ENCODE peak calls at places on chromosomes 3 and 15, in nine cellular contexts. Y, D, X, H, C, K, T, W and R are unnamed samples.

GRCh38 chr3:17129550-17129949 is 244.8 kb downstream of the PLCL2 start:
- DNase-seq in Y (no peak), D (no peak), X (no peak), H (no peak), C (no peak), K (no peak), T (no peak), W (no peak), R (no peak)

GRCh38 chr3:69715204-69715603 is 24.1 kb upstream of the MITF start:
- DNase-seq in Y (no peak), D (no peak), X (no peak), H (no peak), C (no peak), K (no peak), T (no peak), W (no peak), R (no peak)

GRCh38 chr3:42214064-42214463 is 51.9 kb downstream of the CCK start:
- DNase-seq in Y (no peak), D (no peak), X (no peak), H (no peak), C (no peak), K (no peak), T (no peak), W (no peak), R (no peak)

GRCh38 chr3:54965746-54966145 is 37.9 kb upstream of the LRTM1 start:
- DNase-seq in Y (peak), D (no peak), X (no peak), H (no peak), C (no peak), K (no peak), T (no peak), W (peak), R (peak)

GRCh38 chr3:169879013-169879412 is 9.3 kb upstream of the LRRC31 start:
- DNase-seq in Y (no peak), D (no peak), X (no peak), H (no peak), C (no peak), K (no peak), T (no peak), W (no peak), R (no peak)

GRCh38 chr3:32882603-32883025 is 64.8 kb downstream of the TRIM71 start:
- DNase-seq in Y (no peak), D (no peak), X (no peak), H (no peak), C (no peak), K (no peak), T (no peak), W (no peak), R (no peak)

GRCh38 chr15:94240486-94240885 is 9.1 kb downstream of the MCTP2 start:
- DNase-seq in Y (no peak), D (no peak), X (no peak), H (no peak), C (no peak), K (no peak), T (no peak), W (no peak), R (no peak)

GRCh38 chr15:74141591-74141990 is 11.2 kb downstream of the ISLR2 start:
- DNase-seq in Y (peak), D (no peak), X (no peak), H (no peak), C (no peak), K (no peak), T (no peak), W (no peak), R (peak)

GRCh38 chr3:9553021-9553948 is at the start of gene LHFPL4:
- DNase-seq in Y (no peak), D (no peak), X (no peak), H (no peak), C (no peak), K (no peak), T (peak), W (no peak), R (no peak)

GRCh38 chr15:59268980-59269472 is 62.4 kb downstream of the LDHAL6B start:
- DNase-seq in Y (peak), D (no peak), X (no peak), H (no peak), C (no peak), K (no peak), T (no peak), W (no peak), R (no peak)

GRCh38 chr3:170257145-170257544 is 34.9 kb downstream of the PRKCI start:
- DNase-seq in Y (no peak), D (no peak), X (no peak), H (no peak), C (no peak), K (no peak), T (no peak), W (no peak), R (no peak)

GRCh38 chr3:88150371-88150770 is 612 bp downstream of the C3orf38 start:
- DNase-seq in Y (no peak), D (no peak), X (peak), H (no peak), C (no peak), K (no peak), T (no peak), W (peak), R (no peak)

GRCh38 chr3:42408156-42408555 is 2.3 kb downstream of the LYZL4 start:
- DNase-seq in Y (no peak), D (no peak), X (no peak), H (no peak), C (no peak), K (no peak), T (no peak), W (no peak), R (no peak)

GRCh38 chr15:90790057-90790456 is 72.9 kb downstream of the BLM start:
- DNase-seq in Y (no peak), D (no peak), X (no peak), H (no peak), C (no peak), K (no peak), T (no peak), W (no peak), R (no peak)

GRCh38 chr3:143585720-143586456 is 262.4 kb downstream of the SLC9A9 start:
- DNase-seq in Y (no peak), D (no peak), X (peak), H (no peak), C (no peak), K (no peak), T (no peak), W (no peak), R (no peak)

GRCh38 chr15:96554541-96554940 is 224.0 kb downstream of the NR2F2 start:
- DNase-seq in Y (no peak), D (no peak), X (no peak), H (no peak), C (no peak), K (no peak), T (no peak), W (no peak), R (no peak)

GRCh38 chr3:73472429-73472828 is 152.3 kb downstream of the PDZRN3 start:
- DNase-seq in Y (no peak), D (no peak), X (no peak), H (no peak), C (no peak), K (no peak), T (no peak), W (no peak), R (no peak)

GRCh38 chr3:111712294-111713180 is 117.4 kb upstream of the ZBED2 start:
- DNase-seq in Y (peak), D (no peak), X (no peak), H (no peak), C (peak), K (no peak), T (peak), W (peak), R (peak)

GRCh38 chr15:88649286-88649733 is 10.5 kb downstream of the ISG20 start:
- DNase-seq in Y (peak), D (no peak), X (no peak), H (peak), C (peak), K (no peak), T (peak), W (peak), R (peak)

GRCh38 chr3:194019766-194020165 is 116.2 kb upstream of the HES1 start:
- DNase-seq in Y (no peak), D (no peak), X (no peak), H (no peak), C (no peak), K (no peak), T (no peak), W (no peak), R (no peak)

GRCh38 chr15:97036301-97036700 is 705.8 kb downstream of the NR2F2 start:
- DNase-seq in Y (peak), D (no peak), X (no peak), H (no peak), C (no peak), K (no peak), T (no peak), W (no peak), R (peak)

GRCh38 chr3:98534734-98535133 is 3.0 kb downstream of the GPR15 start:
- DNase-seq in Y (no peak), D (no peak), X (no peak), H (no peak), C (no peak), K (no peak), T (no peak), W (no peak), R (no peak)

GRCh38 chr3:64187065-64187959 is 38.0 kb downstream of the PRICKLE2 start:
- DNase-seq in Y (peak), D (peak), X (no peak), H (no peak), C (no peak), K (peak), T (no peak), W (peak), R (peak)

GRCh38 chr3:30689202-30689641 is 82.8 kb downstream of the TGFBR2 start:
- DNase-seq in Y (peak), D (no peak), X (no peak), H (no peak), C (no peak), K (peak), T (no peak), W (peak), R (peak)

GRCh38 chr15:41894791-41895463 is 1.1 kb upstream of the SPTBN5 start:
- DNase-seq in Y (peak), D (no peak), X (peak), H (no peak), C (peak), K (no peak), T (peak), W (peak), R (peak)

GRCh38 chr3:64031540-64032533 is 8.5 kb upstream of the PSMD6 start:
- DNase-seq in Y (peak), D (no peak), X (no peak), H (no peak), C (no peak), K (no peak), T (no peak), W (peak), R (no peak)

GRCh38 chr3:54853573-54854404 is 74.1 kb downstream of the LRTM1 start:
- DNase-seq in Y (peak), D (peak), X (peak), H (no peak), C (peak), K (peak), T (peak), W (peak), R (peak)

GRCh38 chr3:3802021-3802420 is 2.8 kb downstream of the LRRN1 start:
- DNase-seq in Y (no peak), D (peak), X (no peak), H (no peak), C (no peak), K (no peak), T (no peak), W (no peak), R (no peak)

GRCh38 chr3:71641669-71642068 is 58.1 kb upstream of the FOXP1 start:
- DNase-seq in Y (peak), D (no peak), X (no peak), H (no peak), C (no peak), K (peak), T (no peak), W (no peak), R (no peak)

GRCh38 chr3:61118830-61119229 is 132.4 kb downstream of the FHIT start:
- DNase-seq in Y (no peak), D (no peak), X (no peak), H (no peak), C (no peak), K (no peak), T (no peak), W (no peak), R (no peak)

GRCh38 chr15:50224606-50225005 is 40.9 kb downstream of the HDC start:
- DNase-seq in Y (peak), D (no peak), X (no peak), H (no peak), C (no peak), K (no peak), T (no peak), W (peak), R (no peak)

GRCh38 chr15:63484433-63484832 is 20.0 kb upstream of the USP3 start:
- DNase-seq in Y (no peak), D (no peak), X (no peak), H (no peak), C (no peak), K (no peak), T (no peak), W (no peak), R (no peak)

GRCh38 chr15:87368511-87368910 is 888.0 kb downstream of the NTRK3 start:
- DNase-seq in Y (peak), D (no peak), X (no peak), H (no peak), C (no peak), K (no peak), T (no peak), W (no peak), R (no peak)

GRCh38 chr15:58441376-58442070 is 9.7 kb downstream of the LIPC start:
- DNase-seq in Y (peak), D (no peak), X (no peak), H (no peak), C (no peak), K (no peak), T (no peak), W (peak), R (peak)

GRCh38 chr3:150870406-150870805 is 34.8 kb downstream of the MINDY4B start:
- DNase-seq in Y (peak), D (no peak), X (no peak), H (no peak), C (no peak), K (no peak), T (no peak), W (peak), R (peak)

GRCh38 chr3:181253796-181254195 is 264.3 kb upstream of the DNAJC19 start:
- DNase-seq in Y (no peak), D (peak), X (no peak), H (no peak), C (no peak), K (no peak), T (no peak), W (no peak), R (no peak)

GRCh38 chr3:70989174-70989573 is 594.4 kb downstream of the FOXP1 start:
- DNase-seq in Y (peak), D (no peak), X (no peak), H (no peak), C (no peak), K (no peak), T (no peak), W (peak), R (peak)

GRCh38 chr3:154100556-154100955 is 20.6 kb upstream of the ARHGEF26 start:
- DNase-seq in Y (no peak), D (no peak), X (no peak), H (no peak), C (no peak), K (no peak), T (no peak), W (no peak), R (no peak)